ENCODE peak calls at places on chromosomes 7 and 10, in four cellular contexts. R, Z, V and B are unnamed samples.

GRCh38 chr10:72024596-72024995 is 60.4 kb downstream of the CHST3 start:
- DNase-seq in R (no peak), Z (no peak), V (no peak), B (no peak)

GRCh38 chr10:43038783-43039628 is 37.9 kb upstream of the RET start:
- DNase-seq in R (no peak), Z (no peak), V (no peak), B (no peak)

GRCh38 chr7:668139-668871 is 58.2 kb upstream of the DNAAF5 start:
- DNase-seq in R (peak), Z (peak), V (no peak), B (no peak)

GRCh38 chr7:139570119-139570518 is 46.6 kb downstream of the CLEC2L start:
- DNase-seq in R (no peak), Z (no peak), V (no peak), B (no peak)

GRCh38 chr10:1715821-1716220 is 21.5 kb downstream of the ADARB2 start:
- DNase-seq in R (no peak), Z (no peak), V (no peak), B (peak)

GRCh38 chr7:43781726-43782607 is 23.5 kb downstream of the BLVRA start:
- DNase-seq in R (peak), Z (peak), V (no peak), B (no peak)

GRCh38 chr10:89553064-89553734 is 17.8 kb upstream of the SLC16A12 start:
- DNase-seq in R (peak), Z (peak), V (no peak), B (no peak)

GRCh38 chr10:21036757-21037156 is 139.6 kb upstream of the NEBL start:
- DNase-seq in R (no peak), Z (no peak), V (no peak), B (no peak)

GRCh38 chr10:35400600-35401268 is 64.4 kb downstream of the CCNY start:
- DNase-seq in R (no peak), Z (no peak), V (no peak), B (no peak)

GRCh38 chr7:47534322-47535032 is 47.4 kb downstream of the TNS3 start:
- DNase-seq in R (no peak), Z (no peak), V (no peak), B (no peak)

GRCh38 chr10:80530251-80530650 is 7.5 kb upstream of the SH2D4B start:
- DNase-seq in R (no peak), Z (peak), V (peak), B (no peak)

GRCh38 chr10:48287417-48288391 is 13.2 kb upstream of the FRMPD2 start:
- DNase-seq in R (no peak), Z (no peak), V (no peak), B (peak)

GRCh38 chr10:132964231-132964630 is 21.9 kb upstream of the CFAP46 start:
- DNase-seq in R (no peak), Z (no peak), V (no peak), B (no peak)

GRCh38 chr10:60123668-60124067 is 217.3 kb upstream of the CCDC6 start:
- DNase-seq in R (no peak), Z (peak), V (no peak), B (no peak)

GRCh38 chr7:85528581-85528980 is 341.7 kb upstream of the SEMA3D start:
- DNase-seq in R (peak), Z (peak), V (no peak), B (no peak)

GRCh38 chr7:117111532-117111931 is 158.2 kb downstream of the ST7 start:
- DNase-seq in R (no peak), Z (no peak), V (no peak), B (no peak)

GRCh38 chr7:136652635-136653370 is 215.6 kb upstream of the CHRM2 start:
- DNase-seq in R (no peak), Z (no peak), V (no peak), B (no peak)

GRCh38 chr7:128362670-128363069 is 1.2 kb upstream of the PRRT4 start:
- DNase-seq in R (no peak), Z (no peak), V (no peak), B (no peak)

GRCh38 chr7:134546903-134547737 is 1.8 kb upstream of the AKR1B15 start:
- DNase-seq in R (peak), Z (peak), V (peak), B (peak)

GRCh38 chr7:100363098-100363497 is 5.2 kb downstream of the PILRB start:
- DNase-seq in R (no peak), Z (no peak), V (no peak), B (no peak)

GRCh38 chr7:100358857-100359212 is 918 bp downstream of the PILRB start:
- DNase-seq in R (no peak), Z (no peak), V (no peak), B (no peak)

GRCh38 chr7:100358027-100358856 is at the start of gene PILRB:
- DNase-seq in R (no peak), Z (no peak), V (no peak), B (no peak)

GRCh38 chr7:100357131-100357561 is 771 bp upstream of the PILRB start:
- DNase-seq in R (no peak), Z (no peak), V (no peak), B (no peak)

GRCh38 chr7:100360102-100360607 is 2.2 kb downstream of the PILRB start:
- DNase-seq in R (no peak), Z (no peak), V (no peak), B (no peak)
- TF ChIP-seq CTCF in R (no peak), Z (no peak), V (no peak), B (no peak)

GRCh38 chr10:29659770-29660097 is 25.0 kb upstream of the SVIL start:
- DNase-seq in R (no peak), Z (no peak), V (no peak), B (no peak)
- H3K4me3 ChIP-seq in R (no peak), Z (no peak), V (no peak), B (no peak)

GRCh38 chr10:118799779-118800178 is 45.0 kb upstream of the CACUL1 start:
- DNase-seq in R (peak), Z (no peak), V (no peak), B (no peak)
- TF ChIP-seq CTCF in R (no peak), Z (no peak), V (no peak), B (no peak)

GRCh38 chr7:106094780-106095179 is 17.3 kb downstream of the SYPL1 start:
- DNase-seq in R (no peak), Z (no peak), V (no peak), B (no peak)
- H3K4me3 ChIP-seq in R (no peak), Z (no peak), V (no peak), B (no peak)